ENCODE peak calls at places on chromosome X, in six cellular contexts. G is Calu3, E is nephron progenitor cell, Z is DND-41, P is upper lobe of right lung, O is WTC11. S is an unnamed sample.

GRCh38 chrX:41421071-41421729 is 25.9 kb upstream of the NYX start:
- DNase-seq in P (no peak), G (no peak), E (no peak), O (no peak), Z (peak), S (no peak)

GRCh38 chrX:15033909-15034308 is 160.7 kb downstream of the MOSPD2 start:
- DNase-seq in G (no peak), P (no peak), Z (no peak), O (no peak), E (no peak), S (no peak)

GRCh38 chrX:150664290-150664689 is 28.9 kb upstream of the MTMR1 start:
- DNase-seq in E (no peak), G (peak), P (peak), O (no peak), Z (no peak), S (no peak)

GRCh38 chrX:123481908-123482873 is 250.7 kb downstream of the THOC2 start:
- DNase-seq in Z (no peak), P (no peak), O (no peak), E (no peak), G (no peak), S (no peak)

GRCh38 chrX:39982927-39983326 is 114.8 kb downstream of the BCOR start:
- DNase-seq in P (no peak), E (no peak), Z (no peak), G (no peak), O (no peak), S (no peak)

GRCh38 chrX:122422547-122422946 is 761.5 kb upstream of the GRIA3 start:
- DNase-seq in G (no peak), Z (no peak), O (no peak), P (no peak), E (no peak), S (no peak)

GRCh38 chrX:71556026-71556425 is 22.2 kb upstream of the GCNA start:
- DNase-seq in E (no peak), G (no peak), Z (no peak), O (no peak), P (no peak), S (no peak)

GRCh38 chrX:70044541-70045245 is 5.0 kb downstream of the AWAT2 start:
- DNase-seq in Z (no peak), P (no peak), O (no peak), G (no peak), E (no peak), S (no peak)

GRCh38 chrX:150806827-150807226 is 91.6 kb downstream of the CD99L2 start:
- DNase-seq in E (no peak), Z (no peak), O (no peak), G (no peak), P (no peak), S (no peak)

GRCh38 chrX:23797371-23798128 is 14.6 kb downstream of the SAT1 start:
- DNase-seq in P (no peak), E (no peak), O (no peak), Z (no peak), G (peak), S (no peak)

GRCh38 chrX:40058719-40059118 is 39.0 kb downstream of the BCOR start:
- DNase-seq in Z (no peak), G (no peak), O (no peak), E (no peak), P (peak), S (no peak)

GRCh38 chrX:50812995-50813842 is 775 bp downstream of the SHROOM4 start:
- DNase-seq in O (peak), G (peak), Z (no peak), E (peak), P (peak), S (no peak)

GRCh38 chrX:148928803-148929202 is 428.4 kb downstream of the AFF2 start:
- DNase-seq in O (no peak), E (no peak), P (no peak), G (no peak), Z (no peak), S (no peak)

GRCh38 chrX:149916745-149917392 is 12.5 kb upstream of the HSFX4 start:
- DNase-seq in E (no peak), Z (no peak), P (no peak), O (no peak), G (no peak), S (no peak)

GRCh38 chrX:142084611-142085010 is 120.5 kb downstream of the MAGEC2 start:
- DNase-seq in Z (no peak), G (no peak), P (no peak), E (no peak), O (no peak), S (no peak)

GRCh38 chrX:41382699-41383645 is 49.0 kb downstream of the DDX3X start:
- DNase-seq in E (no peak), Z (peak), O (no peak), P (no peak), G (peak), S (no peak)

GRCh38 chrX:150767475-150768131 is 74.4 kb downstream of the MTMR1 start:
- DNase-seq in Z (no peak), P (no peak), E (no peak), O (no peak), G (no peak), S (peak)

GRCh38 chrX:111164728-111165127 is 68.7 kb downstream of the PAK3 start:
- DNase-seq in O (no peak), P (no peak), G (no peak), E (no peak), Z (no peak), S (no peak)
- TF ChIP-seq CTCF in O (no peak), P (peak), G (no peak), E (peak), Z (no peak), S (peak)

GRCh38 chrX:49075347-49075746 is 1.5 kb upstream of the PRAF2 start:
- DNase-seq in G (no peak), O (no peak), E (no peak), P (no peak), Z (no peak), S (no peak)
- TF ChIP-seq CTCF in G (no peak), O (no peak), E (no peak), P (no peak), Z (peak), S (no peak)

DNA sequence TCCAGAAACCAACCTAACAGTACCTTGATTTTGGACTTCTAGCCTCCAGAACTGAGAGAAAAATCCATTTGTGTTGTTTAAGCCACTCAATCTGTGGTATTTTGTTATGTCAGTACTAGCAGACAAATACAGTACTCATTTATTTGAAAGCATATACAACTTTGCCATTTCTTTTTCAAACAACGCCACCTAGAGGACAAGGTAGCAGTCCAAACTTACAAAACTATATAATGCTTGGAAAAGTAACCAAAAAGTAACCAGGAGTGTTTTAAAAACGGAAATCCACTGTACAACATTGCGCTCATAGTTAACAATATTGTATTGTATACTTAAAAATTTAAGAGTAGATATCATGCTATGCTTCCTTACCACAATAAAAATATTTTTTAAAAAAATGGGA is 37.0 kb upstream of the FGF13 start:
- DNase-seq in O (no peak), G (no peak), Z (no peak), P (no peak), E (no peak), S (no peak)
- TF ChIP-seq CTCF in O (no peak), G (peak), Z (peak), P (peak), E (peak), S (peak)

GRCh38 chrX:81174286-81174685 is 27.4 kb downstream of the HMGN5 start:
- DNase-seq in E (no peak), O (no peak), P (no peak), G (no peak), Z (no peak), S (no peak)
- TF ChIP-seq CTCF in E (no peak), O (no peak), P (peak), G (no peak), Z (peak), S (peak)

GRCh38 chrX:26008691-26009090 is 129.5 kb upstream of the MAGEB18 start:
- DNase-seq in E (no peak), O (no peak), P (no peak), G (no peak), Z (no peak), S (no peak)
- TF ChIP-seq CTCF in E (no peak), O (no peak), P (no peak), G (no peak), Z (no peak), S (no peak)

S was measured in CD14-positive monocyte.